ENCODE peak calls at places on chromosomes 7 and 10, in six cellular contexts. J, N, P, I, U and Z are unnamed samples.

GRCh38 chr7:37535841-37536240 is 87.2 kb upstream of the ELMO1 start:
- DNase-seq in U (no peak), N (no peak), I (no peak), P (no peak), J (no peak), Z (no peak)

GRCh38 chr7:121419201-121420148 is 23.4 kb upstream of the FAM3C start:
- DNase-seq in P (no peak), I (no peak), U (no peak), N (no peak), J (no peak), Z (no peak)

GRCh38 chr7:5774136-5774535 is 7.3 kb downstream of the RNF216 start:
- DNase-seq in I (no peak), P (no peak), U (no peak), N (no peak), J (no peak), Z (no peak)

GRCh38 chr7:54632696-54633095 is 90.5 kb downstream of the VSTM2A start:
- DNase-seq in P (no peak), U (no peak), I (no peak), J (no peak), N (no peak), Z (no peak)

GRCh38 chr10:103661198-103661950 is 167.9 kb downstream of the NEURL1 start:
- DNase-seq in P (peak; percentile 69), U (peak; percentile 91), N (peak; percentile 39), I (peak; percentile 74), J (peak; percentile 35), Z (no peak)

GRCh38 chr10:132689721-132690360 is 96.1 kb downstream of the NKX6-2 start:
- DNase-seq in U (no peak), N (no peak), P (no peak), I (no peak), J (no peak), Z (no peak)

GRCh38 chr7:28903779-28904538 is 54.2 kb downstream of the TRIL start:
- DNase-seq in N (no peak), I (no peak), J (no peak), P (no peak), U (no peak), Z (no peak)

GRCh38 chr7:123041085-123041484 is 45.6 kb upstream of the TAS2R16 start:
- DNase-seq in I (no peak), N (no peak), U (no peak), J (no peak), P (no peak), Z (no peak)

GRCh38 chr10:101284171-101285092 is 55.2 kb upstream of the LBX1 start:
- DNase-seq in U (no peak), N (no peak), J (no peak), P (no peak), I (no peak), Z (peak; percentile 78)

GRCh38 chr10:63720072-63720537 is 198.9 kb downstream of the REEP3 start:
- DNase-seq in U (no peak), P (no peak), N (peak; percentile 33), I (peak; percentile 58), J (peak; percentile 32), Z (no peak)

GRCh38 chr10:15136960-15137359 is 31.5 kb downstream of the NMT2 start:
- DNase-seq in P (no peak), J (no peak), N (no peak), I (no peak), U (no peak), Z (no peak)